ENCODE peak calls at places on chromosomes 5 and 9, in nine cellular contexts. L is PC-3, F is fibroblast of lung, Q is A549, A is cardiac muscle cell, Y is Peyer's patch, D is tibial nerve, E is GM23248, X is esophagus muscularis mucosa. J is an unnamed sample.
A peak's percentile ranks its signal among the peaks of the same experiment; 100 is the strongest.

GRCh38 chr5:98105651-98106050 is 667.8 kb upstream of the RGMB start:
- DNase-seq in L (no peak), F (no peak), Q (no peak), A (no peak), Y (no peak), D (no peak), E (no peak), X (no peak), J (no peak)

GRCh38 chr5:127833999-127834953 is 131.1 kb downstream of the CCDC192 start:
- DNase-seq in L (peak; percentile 68), F (peak; percentile 30), Q (no peak), A (peak; percentile 59), Y (no peak), D (no peak), E (peak; percentile 42), X (no peak), J (no peak)

GRCh38 chr9:28762167-28762566 is 1188.9 kb upstream of the C9orf72 start:
- DNase-seq in L (no peak), F (no peak), Q (no peak), A (no peak), Y (no peak), D (no peak), E (no peak), X (no peak), J (no peak)

GRCh38 chr5:102718819-102719218 is 36.3 kb upstream of the PAM start:
- DNase-seq in L (peak; percentile 95), F (peak; percentile 30), Q (no peak), A (no peak), Y (no peak), D (no peak), E (peak; percentile 51), X (no peak), J (no peak)

GRCh38 chr9:16985559-16986348 is 115.3 kb upstream of the BNC2 start:
- DNase-seq in L (peak; percentile 25), F (peak; percentile 91), Q (no peak), A (peak; percentile 53), Y (no peak), D (peak; percentile 23), E (peak; percentile 90), X (no peak), J (no peak)

GRCh38 chr5:160466121-160466520 is 44.5 kb downstream of the PTTG1 start:
- DNase-seq in L (no peak), F (no peak), Q (no peak), A (no peak), Y (no peak), D (no peak), E (no peak), X (no peak), J (no peak)

GRCh38 chr9:13744233-13744954 is 464.9 kb upstream of the MPDZ start:
- DNase-seq in L (no peak), F (no peak), Q (no peak), A (no peak), Y (no peak), D (no peak), E (no peak), X (no peak), J (no peak)

GRCh38 chr5:137619191-137619870 is 116.6 kb downstream of the KLHL3 start:
- DNase-seq in L (peak; percentile 90), F (peak; percentile 96), Q (no peak), A (peak; percentile 94), Y (no peak), D (peak; percentile 28), E (peak; percentile 95), X (no peak), J (peak; percentile 58)

GRCh38 chr5:173629628-173630027 is 13.2 kb upstream of the BOD1 start:
- DNase-seq in L (no peak), F (no peak), Q (peak; percentile 43), A (no peak), Y (no peak), D (no peak), E (no peak), X (no peak), J (no peak)

GRCh38 chr9:101437806-101438232 is 2.2 kb upstream of the ALDOB start:
- DNase-seq in L (no peak), F (peak; percentile 7), Q (no peak), A (no peak), Y (peak; percentile 80), D (no peak), E (peak; percentile 55), X (no peak), J (no peak)

GRCh38 chr5:40171971-40172370 is 507.7 kb upstream of the PTGER4 start:
- DNase-seq in L (peak; percentile 94), F (peak; percentile 51), Q (no peak), A (peak; percentile 8), Y (no peak), D (no peak), E (peak; percentile 76), X (no peak), J (no peak)

GRCh38 chr5:148740966-148741742 is 85.3 kb upstream of the ADRB2 start:
- DNase-seq in L (peak; percentile 96), F (peak; percentile 53), Q (peak; percentile 36), A (peak; percentile 76), Y (no peak), D (no peak), E (peak; percentile 65), X (no peak), J (no peak)

GRCh38 chr5:72108200-72109050 is 1.1 kb downstream of the MAP1B start:
- DNase-seq in L (peak; percentile 55), F (peak; percentile 73), Q (peak; percentile 61), A (peak; percentile 78), Y (no peak), D (peak; percentile 67), E (peak; percentile 88), X (no peak), J (peak; percentile 54)

GRCh38 chr9:113882636-113883164 is 6.6 kb downstream of the ZNF618 start:
- DNase-seq in L (no peak), F (no peak), Q (no peak), A (no peak), Y (no peak), D (no peak), E (no peak), X (no peak), J (no peak)

GRCh38 chr9:113879318-113879717 is 3.2 kb downstream of the ZNF618 start:
- DNase-seq in L (no peak), F (no peak), Q (no peak), A (no peak), Y (no peak), D (peak; percentile 65), E (no peak), X (no peak), J (no peak)

GRCh38 chr9:113882181-113882580 is 6.1 kb downstream of the ZNF618 start:
- DNase-seq in L (no peak), F (no peak), Q (no peak), A (no peak), Y (no peak), D (no peak), E (no peak), X (peak; percentile 91), J (no peak)

GRCh38 chr9:113876806-113877236 is 712 bp downstream of the ZNF618 start:
- DNase-seq in L (peak; percentile 41), F (no peak), Q (no peak), A (peak; percentile 36), Y (no peak), D (no peak), E (peak; percentile 72), X (no peak), J (no peak)

GRCh38 chr9:113879906-113880305 is 3.8 kb downstream of the ZNF618 start:
- DNase-seq in L (no peak), F (peak; percentile 68), Q (no peak), A (peak; percentile 91), Y (no peak), D (no peak), E (no peak), X (no peak), J (no peak)
- H3K4me3 ChIP-seq in L (no peak overlapping the region), F (peak overlapping the region; percentile 1), Q (no peak overlapping the region), A (no peak overlapping the region), Y (no peak overlapping the region), D (no peak overlapping the region), E (no peak overlapping the region), X (no peak overlapping the region), J (no peak overlapping the region)

GRCh38 chr5:133996683-133997252 is 8.0 kb downstream of the VDAC1 start:
- DNase-seq in L (peak; percentile 26), F (no peak), Q (no peak), A (peak; percentile 15), Y (no peak), D (no peak), E (no peak), X (no peak), J (no peak)

GRCh38 chr5:133994297-133994989 is 10.3 kb downstream of the VDAC1 start:
- DNase-seq in L (no peak), F (no peak), Q (no peak), A (no peak), Y (no peak), D (no peak), E (no peak), X (no peak), J (no peak)

GRCh38 chr5:133995341-133995740 is 9.4 kb downstream of the VDAC1 start:
- DNase-seq in L (no peak), F (peak; percentile 21), Q (no peak), A (peak; percentile 11), Y (no peak), D (no peak), E (peak; percentile 43), X (no peak), J (no peak)

GRCh38 chr5:133994990-133995333 is 9.8 kb downstream of the VDAC1 start:
- DNase-seq in L (no peak), F (no peak), Q (no peak), A (no peak), Y (no peak), D (no peak), E (no peak), X (no peak), J (no peak)

DNA sequence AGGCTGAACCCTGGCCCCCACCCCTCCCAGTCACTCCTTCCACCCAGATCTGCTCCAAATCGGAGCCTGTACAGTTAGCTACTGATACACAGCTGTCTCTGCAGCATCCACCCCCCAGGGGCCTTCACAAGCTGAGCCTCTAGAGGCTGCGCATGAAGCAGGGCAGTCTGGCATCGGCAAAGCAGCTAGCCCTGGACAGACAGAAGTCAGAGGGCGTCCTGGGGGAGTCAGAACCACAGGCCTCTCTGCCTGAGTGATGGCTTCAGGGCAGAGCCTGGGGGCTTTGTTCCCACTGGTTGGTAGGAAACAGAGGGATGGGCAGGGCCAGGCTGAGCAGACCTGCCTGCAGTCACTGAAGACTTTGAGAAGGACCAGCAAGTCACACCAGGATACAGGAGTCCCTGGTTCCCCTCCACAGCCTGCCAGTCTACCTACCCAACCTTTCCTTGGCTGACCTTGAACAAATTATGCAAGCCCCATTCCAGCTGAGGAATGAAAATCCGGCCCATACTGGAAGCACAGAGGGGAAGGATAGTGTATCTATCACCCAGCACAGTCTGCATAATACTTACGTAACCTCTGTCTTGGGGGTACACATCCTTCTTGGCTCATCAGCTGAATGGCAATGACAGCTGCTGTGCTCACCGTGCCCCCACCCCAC is 8.7 kb downstream of the VDAC1 start:
- DNase-seq in L (no peak), F (no peak), Q (no peak), A (peak; percentile 38), Y (no peak), D (no peak), E (no peak), X (no peak), J (no peak)
- H3K27ac ChIP-seq in L (no peak overlapping the region), F (no peak overlapping the region), Q (peak overlapping the region; percentile 41), A (peak overlapping the region; percentile 65), Y (no peak overlapping the region), D (peak overlapping the region; percentile 54), E (no peak overlapping the region), X (peak overlapping the region; percentile 69), J (no peak overlapping the region)

GRCh38 chr9:25724424-25724823 is 46.2 kb upstream of the TUSC1 start:
- DNase-seq in L (peak; percentile 3), F (peak; percentile 23), Q (no peak), A (peak; percentile 34), Y (no peak), D (no peak), E (peak; percentile 22), X (no peak), J (no peak)
- H3K4me3 ChIP-seq in L (no peak overlapping the region), F (peak overlapping the region; percentile 42), Q (no peak overlapping the region), A (no peak overlapping the region), Y (no peak overlapping the region), D (no peak overlapping the region), E (no peak overlapping the region), X (no peak overlapping the region), J (no peak overlapping the region)

GRCh38 chr9:33107762-33108161 is 31.3 kb upstream of the SMU1 start:
- DNase-seq in L (no peak), F (no peak), Q (no peak), A (no peak), Y (no peak), D (no peak), E (peak; percentile 42), X (no peak), J (no peak)
- H3K27ac ChIP-seq in L (peak overlapping the region; percentile 46), F (peak overlapping the region; percentile 48), Q (peak overlapping the region; percentile 18), A (no peak overlapping the region), Y (no peak overlapping the region), D (peak overlapping the region; percentile 73), E (peak overlapping the region; percentile 82), X (peak overlapping the region; percentile 67), J (peak overlapping the region; percentile 70)

J was measured in lower lobe of right lung.